ENCODE peak calls at places on chromosomes 13 and 19, in seven cellular contexts. G is fibroblast of lung; Z is effector CD4-positive, alpha-beta T cell; Y is tibial artery; H is HS-5; R is HT-29; X is pulmonary artery endothelial cell. W is an unnamed sample.
A peak's percentile ranks its signal among the peaks of the same experiment; 100 is the strongest.

GRCh38 chr13:99312493-99312883 is 5.3 kb upstream of the GPR183 start:
- DNase-seq in G (peak; percentile 61), Z (no peak), Y (peak; percentile 82), H (peak; percentile 62), R (no peak), X (no peak), W (peak; percentile 89)

GRCh38 chr13:111587249-111587648 is 266.8 kb downstream of the TEX29 start:
- DNase-seq in G (no peak), Z (no peak), Y (no peak), H (no peak), R (no peak), X (no peak), W (no peak)

GRCh38 chr19:4037301-4037949 is 29.3 kb downstream of the ZBTB7A start:
- DNase-seq in G (no peak), Z (no peak), Y (no peak), H (no peak), R (no peak), X (no peak), W (no peak)

GRCh38 chr19:49017666-49018351 is 918 bp upstream of the LHB start:
- DNase-seq in G (peak; percentile 47), Z (peak; percentile 59), Y (no peak), H (no peak), R (peak; percentile 71), X (peak; percentile 29), W (peak; percentile 54)

GRCh38 chr19:51103811-51104470 is 4.3 kb downstream of the CTU1 start:
- DNase-seq in G (no peak), Z (no peak), Y (no peak), H (no peak), R (no peak), X (no peak), W (no peak)

GRCh38 chr19:6044056-6044805 is 66.1 kb downstream of the RFX2 start:
- DNase-seq in G (no peak), Z (no peak), Y (peak; percentile 38), H (no peak), R (no peak), X (no peak), W (no peak)

GRCh38 chr19:55257461-55258411 is 1.1 kb downstream of the PPP6R1 start:
- DNase-seq in G (no peak), Z (no peak), Y (no peak), H (no peak), R (peak; percentile 47), X (no peak), W (no peak)

GRCh38 chr13:39516140-39516539 is 86.9 kb downstream of the LHFPL6 start:
- DNase-seq in G (no peak), Z (no peak), Y (no peak), H (no peak), R (no peak), X (no peak), W (no peak)

GRCh38 chr19:19538767-19539166 is 702 bp downstream of the CILP2 start:
- DNase-seq in G (no peak), Z (no peak), Y (no peak), H (no peak), R (no peak), X (no peak), W (no peak)

GRCh38 chr19:35609881-35610353 is 2.6 kb upstream of the HAUS5 start:
- DNase-seq in G (no peak), Z (no peak), Y (no peak), H (no peak), R (no peak), X (no peak), W (no peak)

GRCh38 chr19:9847087-9847671 is 12.1 kb downstream of the PIN1 start:
- DNase-seq in G (peak; percentile 95), Z (no peak), Y (peak; percentile 78), H (peak; percentile 78), R (peak; percentile 51), X (peak; percentile 69), W (peak; percentile 43)

GRCh38 chr19:54152878-54153524 is 6.5 kb downstream of the LENG1 start:
- DNase-seq in G (no peak), Z (no peak), Y (no peak), H (no peak), R (no peak), X (no peak), W (no peak)

W was measured in ovary.